ENCODE peak calls at places on chromosomes 13 and 19, in five cellular contexts. L, C, H, R and T are unnamed samples.

GRCh38 chr19:43625918-43626579 is 6.6 kb upstream of the ZNF428 start:
- DNase-seq in C (no peak), R (no peak), L (no peak), H (no peak), T (peak; percentile 53)

GRCh38 chr13:26503826-26504594 is 53.5 kb upstream of the WASF3 start:
- DNase-seq in R (no peak), L (no peak), C (no peak), H (no peak), T (no peak)

GRCh38 chr13:36357692-36358091 is 11.5 kb upstream of the SPART start:
- DNase-seq in H (no peak), C (peak; percentile 73), R (peak; percentile 56), L (no peak), T (no peak)

GRCh38 chr19:1650627-1651009 is 1.8 kb downstream of the TCF3 start:
- DNase-seq in L (no peak), H (no peak), R (no peak), C (no peak), T (peak; percentile 9)

GRCh38 chr13:98401936-98402335 is 175.0 kb downstream of the STK24 start:
- DNase-seq in H (no peak), L (no peak), C (no peak), R (no peak), T (no peak)

GRCh38 chr19:51689751-51690358 is 3.3 kb upstream of the SPACA6 start:
- DNase-seq in C (peak; percentile 76), L (no peak), R (peak; percentile 53), H (peak; percentile 39), T (no peak)

GRCh38 chr19:6095760-6096159 is 14.5 kb downstream of the RFX2 start:
- DNase-seq in C (no peak), L (no peak), H (no peak), R (no peak), T (no peak)

GRCh38 chr13:31201341-31202024 is 1.7 kb downstream of the B3GLCT start:
- DNase-seq in L (no peak), R (no peak), H (no peak), C (no peak), T (peak; percentile 33)

GRCh38 chr13:41402695-41403511 is 54.4 kb upstream of the RGCC start:
- DNase-seq in H (no peak), L (no peak), C (no peak), R (no peak), T (no peak)

GRCh38 chr19:3367572-3368440 is 1.4 kb downstream of the NFIC start:
- DNase-seq in R (no peak), L (no peak), C (no peak), H (no peak), T (no peak)

GRCh38 chr13:99986751-99987150 is 5.2 kb downstream of the ZIC2 start:
- DNase-seq in L (no peak), R (no peak), C (no peak), H (no peak), T (no peak)

GRCh38 chr13:46571941-46572340 is 19.0 kb downstream of the LRCH1 start:
- DNase-seq in R (no peak), L (no peak), C (no peak), H (no peak), T (no peak)

GRCh38 chr13:74825170-74825948 is 656.6 kb downstream of the TBC1D4 start:
- DNase-seq in L (no peak), H (no peak), R (no peak), C (no peak), T (peak; percentile 29)

GRCh38 chr19:48310227-48310626 is 15.1 kb upstream of the EMP3 start:
- DNase-seq in H (no peak), L (no peak), C (no peak), R (no peak), T (no peak)

GRCh38 chr13:90281709-90282108 is 1065.8 kb upstream of the MIR17HG start:
- DNase-seq in H (no peak), L (no peak), R (no peak), C (no peak), T (no peak)

GRCh38 chr19:44576843-44577565 is 36.4 kb upstream of the IGSF23 start:
- DNase-seq in H (peak; percentile 45), C (no peak), L (no peak), R (no peak), T (peak; percentile 63)

GRCh38 chr13:65606622-65607021 is 1623.5 kb downstream of the PCDH9 start:
- DNase-seq in H (no peak), C (no peak), L (no peak), R (no peak), T (no peak)

GRCh38 chr13:80084086-80084676 is 256.7 kb downstream of the SPRY2 start:
- DNase-seq in L (no peak), R (no peak), C (no peak), H (no peak), T (peak; percentile 41)

GRCh38 chr19:2089727-2090053 is 6.4 kb downstream of the MOB3A start:
- DNase-seq in L (no peak), R (no peak), C (no peak), H (no peak), T (no peak)

GRCh38 chr19:4391701-4392543 is 8.4 kb downstream of the SH3GL1 start:
- DNase-seq in L (no peak), H (no peak), C (peak; percentile 73), R (peak; percentile 53), T (no peak)

GRCh38 chr19:11737964-11738745 is 591 bp downstream of the ZNF823 start:
- DNase-seq in H (peak; percentile 70), R (peak; percentile 31), L (no peak), C (peak; percentile 71), T (no peak)

GRCh38 chr19:9934132-9934950 is 2.0 kb downstream of the OLFM2 start:
- DNase-seq in C (peak; percentile 77), H (peak; percentile 75), L (peak; percentile 41), R (peak; percentile 68), T (peak; percentile 85)

GRCh38 chr13:35646061-35646774 is 169.7 kb upstream of the MAB21L1 start:
- DNase-seq in H (no peak), R (no peak), L (no peak), C (no peak), T (no peak)

GRCh38 chr19:29855087-29855486 is 43.3 kb downstream of the CCNE1 start:
- DNase-seq in L (no peak), R (no peak), C (no peak), H (no peak), T (no peak)

GRCh38 chr19:18173572-18174294 is at the start of gene IFI30:
- DNase-seq in C (peak; percentile 85), L (no peak), R (peak; percentile 79), H (peak; percentile 89), T (peak; percentile 80)

GRCh38 chr19:56146904-56147303 is 5.8 kb downstream of the ZNF444 start:
- DNase-seq in H (no peak), R (no peak), L (no peak), C (no peak), T (no peak)

GRCh38 chr19:56148096-56148495 is 7.0 kb downstream of the ZNF444 start:
- DNase-seq in L (no peak), H (no peak), R (no peak), C (no peak), T (no peak)

GRCh38 chr19:56145698-56146097 is 4.6 kb downstream of the ZNF444 start:
- DNase-seq in C (no peak), R (no peak), H (no peak), L (no peak), T (no peak)

GRCh38 chr19:56149656-56150038 is 8.6 kb downstream of the ZNF444 start:
- DNase-seq in H (no peak), C (no peak), R (no peak), L (no peak), T (no peak)

DNA sequence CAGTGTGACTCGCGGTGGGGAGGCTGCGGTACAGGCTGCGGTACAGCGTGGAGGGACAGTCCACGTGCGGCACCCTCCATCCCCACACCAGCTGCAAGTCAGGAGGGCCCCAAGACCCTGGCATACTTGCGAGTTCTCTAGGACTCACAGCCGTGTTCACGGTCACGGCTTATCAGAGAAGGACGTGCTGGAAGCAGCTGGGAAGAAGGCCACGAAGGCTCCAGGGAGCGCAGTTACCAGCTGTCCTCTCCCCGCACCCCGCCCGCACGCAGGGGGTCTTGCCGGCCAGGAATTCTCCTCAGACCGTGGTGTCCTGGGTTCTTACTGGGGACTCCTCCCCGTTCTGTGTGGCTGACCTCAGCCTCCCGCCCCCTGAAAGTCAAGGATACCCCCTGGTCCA is 6.2 kb downstream of the ZNF444 start:
- DNase-seq in L (no peak), H (no peak), R (no peak), C (no peak), T (no peak)
- H3K27ac ChIP-seq in L (no peak overlapping the region), H (no peak overlapping the region), R (no peak overlapping the region), C (no peak overlapping the region), T (no peak overlapping the region)

GRCh38 chr19:58213075-58213369 is 15.7 kb upstream of the ZNF544 start:
- DNase-seq in C (no peak), L (no peak), R (no peak), H (no peak), T (no peak)

GRCh38 chr19:58212336-58213074 is 16.2 kb upstream of the ZNF544 start:
- DNase-seq in H (no peak), C (no peak), L (no peak), R (no peak), T (no peak)

GRCh38 chr19:58204566-58204965 is 21.7 kb downstream of the ZNF274 start:
- DNase-seq in C (no peak), L (no peak), R (no peak), H (no peak), T (no peak)

GRCh38 chr19:58203814-58204475 is 21.1 kb downstream of the ZNF274 start:
- DNase-seq in C (no peak), L (no peak), R (no peak), H (no peak), T (no peak)

GRCh38 chr19:58209577-58209976 is 19.1 kb upstream of the ZNF544 start:
- DNase-seq in R (no peak), H (no peak), C (no peak), L (no peak), T (no peak)
- H3K27ac ChIP-seq in R (no peak overlapping the region), H (no peak overlapping the region), C (no peak overlapping the region), L (no peak overlapping the region), T (no peak overlapping the region)

DNA sequence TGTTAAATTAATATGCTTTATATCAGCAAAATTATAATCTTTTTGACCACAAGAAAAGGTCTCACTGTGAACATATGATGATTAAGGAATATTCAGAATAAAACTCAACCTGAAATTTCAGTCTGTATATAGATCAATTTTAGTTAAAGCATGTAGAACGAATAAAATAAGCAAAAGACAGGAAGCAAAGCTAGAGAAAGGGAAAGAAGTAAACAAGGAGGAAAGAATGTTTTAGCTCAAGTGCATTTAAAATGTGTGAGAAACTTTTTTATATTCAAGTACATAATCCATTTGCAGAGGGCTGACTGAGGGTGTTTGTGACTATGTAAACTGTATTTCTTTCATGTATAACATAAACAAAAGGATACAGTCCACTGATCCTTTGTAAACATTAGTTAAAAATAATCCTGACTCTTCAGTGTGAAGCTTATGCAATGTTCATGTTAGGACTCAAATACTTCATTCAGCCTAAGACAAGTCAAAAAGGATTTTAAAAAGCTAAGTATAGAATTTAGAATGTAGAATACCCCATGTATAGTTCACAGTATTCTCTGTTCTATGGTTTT is 472.1 kb downstream of the DIAPH3 start:
- DNase-seq in R (no peak), H (no peak), L (no peak), C (no peak), T (no peak)
- H3K27ac ChIP-seq in R (no peak overlapping the region), H (no peak overlapping the region), L (no peak overlapping the region), C (no peak overlapping the region), T (no peak overlapping the region)

DNA sequence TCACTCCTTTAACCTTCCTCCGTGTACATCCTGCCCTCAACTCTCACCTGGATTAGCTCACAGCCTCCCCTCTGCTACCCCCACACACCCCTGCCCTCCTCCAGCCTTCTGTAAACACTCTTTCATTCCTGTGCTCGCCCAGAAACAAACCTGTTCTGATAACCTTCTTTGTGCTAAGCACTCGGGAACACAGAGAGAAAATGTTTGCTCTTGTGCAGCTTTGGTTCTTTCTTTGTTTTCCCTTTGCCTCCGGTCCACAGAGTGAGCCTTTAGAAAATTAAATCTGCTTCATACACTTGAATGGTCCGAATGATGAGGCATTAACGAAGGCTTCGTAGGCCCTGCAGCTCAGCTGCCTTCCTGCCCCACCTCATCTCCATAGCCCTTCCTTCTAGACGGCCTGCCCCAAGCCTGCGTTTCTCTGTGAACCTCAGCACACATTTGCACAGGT is 6.6 kb upstream of the ZDHHC20 start:
- DNase-seq in H (no peak), C (no peak), L (no peak), R (no peak), T (no peak)
- H3K27ac ChIP-seq in H (no peak overlapping the region), C (no peak overlapping the region), L (peak overlapping the region; percentile 61), R (no peak overlapping the region), T (no peak overlapping the region)